ENCODE peak calls at places on chromosomes 16 and 17, in nine cellular contexts. One of them, this sample, is unnamed.

GRCh38 chr17:7021993-7022778 is 664 bp upstream of the BCL6B start:
- DNase-seq in fibroblast of pulmonary artery: peak
- DNase-seq in fibroblast of the aortic adventitia: peak
- DNase-seq in tibial nerve: peak
- DNase-seq in transverse colon: peak
- DNase-seq in left ventricle myocardium inferior: peak
- DNase-seq in spleen: peak
- DNase-seq in astrocyte of the spinal cord: peak
- DNase-seq in fibroblast of villous mesenchyme: peak
- DNase-seq in this sample: peak

GRCh38 chr16:74999683-75000480 is 1.1 kb downstream of the ZNRF1 start:
- DNase-seq in fibroblast of villous mesenchyme: no peak
- DNase-seq in fibroblast of the aortic adventitia: peak
- DNase-seq in tibial nerve: no peak
- DNase-seq in fibroblast of pulmonary artery: peak
- DNase-seq in left ventricle myocardium inferior: peak
- DNase-seq in transverse colon: peak
- DNase-seq in spleen: peak
- DNase-seq in astrocyte of the spinal cord: peak
- DNase-seq in this sample: no peak

GRCh38 chr16:2251281-2252111 is at the start of gene ECI1:
- DNase-seq in astrocyte of the spinal cord: peak
- DNase-seq in left ventricle myocardium inferior: peak
- DNase-seq in fibroblast of pulmonary artery: peak
- DNase-seq in fibroblast of villous mesenchyme: peak
- DNase-seq in transverse colon: peak
- DNase-seq in spleen: peak
- DNase-seq in fibroblast of the aortic adventitia: peak
- DNase-seq in tibial nerve: peak
- DNase-seq in this sample: peak

GRCh38 chr16:11613381-11614303 is 26.9 kb upstream of the LITAF start:
- DNase-seq in fibroblast of villous mesenchyme: no peak
- DNase-seq in fibroblast of the aortic adventitia: no peak
- DNase-seq in tibial nerve: peak
- DNase-seq in left ventricle myocardium inferior: peak
- DNase-seq in astrocyte of the spinal cord: no peak
- DNase-seq in transverse colon: peak
- DNase-seq in spleen: peak
- DNase-seq in fibroblast of pulmonary artery: peak
- DNase-seq in this sample: no peak

GRCh38 chr16:53756329-53756996 is 52.5 kb downstream of the FTO start:
- DNase-seq in spleen: no peak
- DNase-seq in transverse colon: no peak
- DNase-seq in fibroblast of pulmonary artery: no peak
- DNase-seq in tibial nerve: no peak
- DNase-seq in fibroblast of the aortic adventitia: no peak
- DNase-seq in fibroblast of villous mesenchyme: peak
- DNase-seq in left ventricle myocardium inferior: no peak
- DNase-seq in astrocyte of the spinal cord: no peak
- DNase-seq in this sample: no peak

GRCh38 chr17:73554498-73554897 is 89.7 kb downstream of the SDK2 start:
- DNase-seq in transverse colon: no peak
- DNase-seq in tibial nerve: no peak
- DNase-seq in astrocyte of the spinal cord: no peak
- DNase-seq in fibroblast of the aortic adventitia: no peak
- DNase-seq in left ventricle myocardium inferior: no peak
- DNase-seq in spleen: no peak
- DNase-seq in fibroblast of pulmonary artery: no peak
- DNase-seq in fibroblast of villous mesenchyme: no peak
- DNase-seq in this sample: no peak

GRCh38 chr17:73980517-73980916 is 223.0 kb upstream of the RPL38 start:
- DNase-seq in fibroblast of villous mesenchyme: no peak
- DNase-seq in transverse colon: no peak
- DNase-seq in fibroblast of the aortic adventitia: no peak
- DNase-seq in astrocyte of the spinal cord: no peak
- DNase-seq in tibial nerve: no peak
- DNase-seq in left ventricle myocardium inferior: no peak
- DNase-seq in spleen: no peak
- DNase-seq in fibroblast of pulmonary artery: no peak
- DNase-seq in this sample: no peak

GRCh38 chr17:40410082-40410481 is 7.6 kb downstream of the TOP2A start:
- DNase-seq in tibial nerve: no peak
- DNase-seq in fibroblast of villous mesenchyme: no peak
- DNase-seq in left ventricle myocardium inferior: no peak
- DNase-seq in fibroblast of the aortic adventitia: no peak
- DNase-seq in astrocyte of the spinal cord: no peak
- DNase-seq in spleen: no peak
- DNase-seq in fibroblast of pulmonary artery: no peak
- DNase-seq in transverse colon: no peak
- DNase-seq in this sample: no peak

GRCh38 chr16:85246473-85246872 is 134.2 kb upstream of the CIBAR2 start:
- DNase-seq in spleen: no peak
- DNase-seq in left ventricle myocardium inferior: no peak
- DNase-seq in fibroblast of pulmonary artery: no peak
- DNase-seq in astrocyte of the spinal cord: no peak
- DNase-seq in fibroblast of villous mesenchyme: no peak
- DNase-seq in fibroblast of the aortic adventitia: no peak
- DNase-seq in tibial nerve: no peak
- DNase-seq in transverse colon: no peak
- DNase-seq in this sample: no peak

GRCh38 chr17:63819585-63820537 is 7.4 kb upstream of the PSMC5 start:
- DNase-seq in spleen: no peak
- DNase-seq in astrocyte of the spinal cord: no peak
- DNase-seq in left ventricle myocardium inferior: peak
- DNase-seq in fibroblast of the aortic adventitia: no peak
- DNase-seq in fibroblast of pulmonary artery: no peak
- DNase-seq in tibial nerve: no peak
- DNase-seq in fibroblast of villous mesenchyme: no peak
- DNase-seq in transverse colon: no peak
- DNase-seq in this sample: no peak
- H3K4me3 ChIP-seq in spleen: no peak
- H3K4me3 ChIP-seq in astrocyte of the spinal cord: no peak
- H3K4me3 ChIP-seq in left ventricle myocardium inferior: no peak
- H3K4me3 ChIP-seq in fibroblast of the aortic adventitia: no peak
- H3K4me3 ChIP-seq in fibroblast of pulmonary artery: no peak
- H3K4me3 ChIP-seq in tibial nerve: no peak
- H3K4me3 ChIP-seq in fibroblast of villous mesenchyme: no peak
- H3K4me3 ChIP-seq in transverse colon: no peak
- H3K4me3 ChIP-seq in this sample: no peak

GRCh38 chr16:69083306-69083941 is 22.0 kb upstream of the HAS3 start:
- DNase-seq in transverse colon: no peak
- DNase-seq in fibroblast of villous mesenchyme: no peak
- DNase-seq in tibial nerve: no peak
- DNase-seq in spleen: no peak
- DNase-seq in left ventricle myocardium inferior: no peak
- DNase-seq in astrocyte of the spinal cord: no peak
- DNase-seq in fibroblast of the aortic adventitia: no peak
- DNase-seq in fibroblast of pulmonary artery: no peak
- DNase-seq in this sample: no peak
- TF ChIP-seq CTCF in transverse colon: no peak
- TF ChIP-seq CTCF in fibroblast of villous mesenchyme: no peak
- TF ChIP-seq CTCF in tibial nerve: no peak
- TF ChIP-seq CTCF in spleen: no peak
- TF ChIP-seq CTCF in left ventricle myocardium inferior: no peak
- TF ChIP-seq CTCF in astrocyte of the spinal cord: no peak
- TF ChIP-seq CTCF in fibroblast of the aortic adventitia: no peak
- TF ChIP-seq CTCF in fibroblast of pulmonary artery: peak
- TF ChIP-seq CTCF in this sample: no peak

DNA sequence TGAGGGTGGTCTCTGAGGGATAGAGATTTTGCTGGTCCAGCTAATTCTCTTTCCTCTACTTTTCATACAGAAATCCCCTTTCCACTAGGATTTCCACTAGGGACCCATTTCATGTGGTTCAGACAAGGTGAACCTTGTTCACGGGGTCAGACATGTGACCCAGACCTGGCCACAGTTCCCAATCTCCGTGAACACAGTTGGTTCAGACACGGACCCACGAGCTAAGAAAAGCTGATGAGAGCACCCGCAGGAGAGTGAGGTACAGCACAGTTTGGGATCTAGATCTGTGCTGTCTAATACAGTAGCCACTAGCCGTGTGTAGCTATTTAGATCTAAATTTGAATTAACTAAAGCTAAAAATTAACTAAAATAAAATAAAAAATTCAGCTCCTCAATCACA is 88.1 kb downstream of the AXIN2 start:
- DNase-seq in tibial nerve: no peak
- DNase-seq in transverse colon: no peak
- DNase-seq in fibroblast of the aortic adventitia: no peak
- DNase-seq in astrocyte of the spinal cord: no peak
- DNase-seq in fibroblast of pulmonary artery: no peak
- DNase-seq in fibroblast of villous mesenchyme: no peak
- DNase-seq in spleen: no peak
- DNase-seq in left ventricle myocardium inferior: no peak
- DNase-seq in this sample: no peak
- H3K4me3 ChIP-seq in tibial nerve: no peak
- H3K4me3 ChIP-seq in transverse colon: no peak
- H3K4me3 ChIP-seq in fibroblast of the aortic adventitia: no peak
- H3K4me3 ChIP-seq in astrocyte of the spinal cord: no peak
- H3K4me3 ChIP-seq in fibroblast of pulmonary artery: no peak
- H3K4me3 ChIP-seq in fibroblast of villous mesenchyme: no peak
- H3K4me3 ChIP-seq in spleen: no peak
- H3K4me3 ChIP-seq in left ventricle myocardium inferior: no peak
- H3K4me3 ChIP-seq in this sample: no peak

GRCh38 chr17:57735707-57736106 is 9.4 kb downstream of the CCDC182 start:
- DNase-seq in fibroblast of villous mesenchyme: no peak
- DNase-seq in fibroblast of pulmonary artery: no peak
- DNase-seq in tibial nerve: no peak
- DNase-seq in spleen: no peak
- DNase-seq in left ventricle myocardium inferior: no peak
- DNase-seq in fibroblast of the aortic adventitia: no peak
- DNase-seq in transverse colon: no peak
- DNase-seq in astrocyte of the spinal cord: no peak
- DNase-seq in this sample: no peak
- TF ChIP-seq CTCF in fibroblast of villous mesenchyme: no peak
- TF ChIP-seq CTCF in fibroblast of pulmonary artery: peak
- TF ChIP-seq CTCF in tibial nerve: peak
- TF ChIP-seq CTCF in spleen: no peak
- TF ChIP-seq CTCF in left ventricle myocardium inferior: peak
- TF ChIP-seq CTCF in fibroblast of the aortic adventitia: no peak
- TF ChIP-seq CTCF in transverse colon: no peak
- TF ChIP-seq CTCF in astrocyte of the spinal cord: peak
- TF ChIP-seq CTCF in this sample: no peak

DNA sequence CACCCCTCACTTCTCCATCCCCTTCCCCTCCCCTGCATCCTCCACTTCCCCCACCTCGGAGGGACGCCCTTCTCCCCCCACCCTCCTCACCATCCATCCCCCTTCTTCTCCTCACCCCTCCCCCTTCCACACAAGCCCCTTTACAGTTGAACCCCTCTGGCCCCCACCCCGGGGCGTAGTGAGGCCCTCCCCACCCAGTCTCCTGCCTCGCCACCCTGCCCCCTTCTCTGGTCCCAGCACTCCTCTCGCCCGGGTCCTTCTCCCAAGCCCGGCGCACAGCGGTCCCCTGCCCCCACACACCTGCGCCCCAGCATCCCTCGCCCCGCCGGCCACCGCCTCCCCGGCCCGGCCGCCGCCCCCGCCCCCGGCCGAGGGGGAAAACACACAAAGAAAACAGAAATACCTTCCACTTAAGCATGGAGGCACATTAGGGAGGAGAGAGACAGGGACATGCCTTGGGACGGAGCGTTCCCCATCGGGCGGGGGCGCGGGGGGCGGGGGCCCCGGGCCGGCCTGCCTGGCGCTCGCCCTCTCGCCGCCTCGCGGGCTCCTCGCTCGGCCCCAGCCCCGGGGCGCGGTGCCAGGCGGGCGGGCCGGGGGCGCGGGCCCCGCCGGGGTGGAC is 411 bp downstream of the SRCIN1 start:
- DNase-seq in fibroblast of the aortic adventitia: no peak
- DNase-seq in tibial nerve: no peak
- DNase-seq in left ventricle myocardium inferior: no peak
- DNase-seq in fibroblast of villous mesenchyme: no peak
- DNase-seq in spleen: no peak
- DNase-seq in fibroblast of pulmonary artery: no peak
- DNase-seq in transverse colon: no peak
- DNase-seq in astrocyte of the spinal cord: no peak
- DNase-seq in this sample: no peak
- H3K4me3 ChIP-seq in fibroblast of the aortic adventitia: peak
- H3K4me3 ChIP-seq in tibial nerve: no peak
- H3K4me3 ChIP-seq in left ventricle myocardium inferior: peak
- H3K4me3 ChIP-seq in fibroblast of villous mesenchyme: no peak
- H3K4me3 ChIP-seq in spleen: peak
- H3K4me3 ChIP-seq in fibroblast of pulmonary artery: no peak
- H3K4me3 ChIP-seq in transverse colon: peak
- H3K4me3 ChIP-seq in astrocyte of the spinal cord: peak
- H3K4me3 ChIP-seq in this sample: no peak